ENCODE peak calls at places on chromosomes 1 and 21, in five cellular contexts. V is SK-N-SH, O is HEK293T, I is HepG2, U is GM12878. R is an unnamed sample.

GRCh38 chr21:42229676-42230075 is 10.7 kb downstream of the ABCG1 start:
- DNase-seq in V (no peak), I (no peak), U (no peak), O (no peak), R (no peak)

GRCh38 chr21:45365608-45366241 is 39.2 kb upstream of the COL18A1 start:
- DNase-seq in O (no peak), V (no peak), U (no peak), I (peak; percentile 92), R (no peak)

GRCh38 chr1:234125283-234125682 is 220.8 kb downstream of the SLC35F3 start:
- DNase-seq in O (peak; percentile 84), I (peak; percentile 59), V (peak; percentile 24), U (no peak), R (peak; percentile 45)

GRCh38 chr1:46315669-46316403 is 12.3 kb downstream of the UQCRH start:
- DNase-seq in U (no peak), V (no peak), I (no peak), O (no peak), R (no peak)

GRCh38 chr1:20115916-20116315 is 3.4 kb downstream of the PLA2G2D start:
- DNase-seq in I (no peak), O (no peak), V (no peak), U (no peak), R (no peak)

GRCh38 chr1:154575147-154575927 is 7.8 kb downstream of the CHRNB2 start:
- DNase-seq in I (no peak), O (no peak), V (no peak), U (no peak), R (no peak)

GRCh38 chr1:153881764-153882163 is 41.0 kb downstream of the GATAD2B start:
- DNase-seq in O (peak; percentile 42), I (no peak), V (peak; percentile 76), U (no peak), R (no peak)

GRCh38 chr1:222663535-222663934 is 45.6 kb downstream of the MIA3 start:
- DNase-seq in U (no peak), V (no peak), I (no peak), O (no peak), R (no peak)

GRCh38 chr1:202010042-202011015 is at the start of gene ELF3:
- DNase-seq in O (no peak), V (no peak), I (peak; percentile 99), U (peak; percentile 60), R (no peak)

DNA sequence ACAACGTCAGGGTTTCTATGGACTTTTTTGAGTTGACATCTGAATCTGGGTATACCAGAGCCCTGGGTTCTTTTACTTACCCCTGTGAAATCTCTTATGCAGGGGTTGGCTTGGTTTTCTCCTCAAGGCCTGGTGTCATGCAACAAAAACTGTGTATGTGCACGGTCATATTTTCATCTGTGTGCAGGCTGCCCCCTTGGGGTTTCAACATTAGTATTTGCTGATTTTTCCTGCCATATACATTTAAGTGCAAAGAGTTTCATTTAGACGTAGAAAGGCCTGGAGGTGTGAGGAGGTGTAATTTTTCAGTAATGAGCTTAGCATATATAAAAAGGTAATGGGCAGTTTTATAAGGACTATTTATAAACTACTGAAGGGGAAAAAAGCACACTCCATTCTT is 21.9 kb upstream of the ZBTB18 start:
- DNase-seq in O (no peak), U (no peak), I (no peak), V (no peak), R (no peak)
- TF ChIP-seq FOXM1 in O (no peak), U (no peak), I (no peak), V (no peak), R (no peak)

DNA sequence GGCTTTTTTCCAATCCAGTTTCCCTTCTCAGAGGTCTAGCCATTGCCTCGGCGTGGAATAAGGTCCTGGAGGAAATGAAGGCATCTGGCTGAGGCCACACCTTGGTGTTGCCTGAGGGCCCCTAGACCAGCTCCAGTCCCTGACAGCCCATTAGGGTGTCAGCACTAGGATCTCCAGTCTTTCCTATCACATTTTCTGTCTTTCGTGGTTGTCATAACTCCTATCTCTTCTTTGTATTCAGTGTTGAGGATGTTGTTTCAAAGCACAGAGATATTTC is 844.4 kb downstream of the KCNT2 start:
- DNase-seq in I (no peak), O (no peak), V (no peak), U (no peak), R (no peak)
- TF ChIP-seq FOXM1 in I (no peak), O (no peak), V (no peak), U (no peak), R (no peak)

GRCh38 chr1:156860639-156861423 is at the start of gene NTRK1:
- DNase-seq in O (peak; percentile 77), I (no peak), V (peak; percentile 95), U (no peak), R (peak; percentile 90)

GRCh38 chr1:156858555-156858956 is 361 bp downstream of the INSRR start:
- DNase-seq in V (peak; percentile 80), I (no peak), U (no peak), O (no peak), R (peak; percentile 66)

GRCh38 chr1:156859523-156860112 is 701 bp upstream of the INSRR start:
- DNase-seq in U (no peak), V (peak; percentile 61), I (no peak), O (no peak), R (no peak)

GRCh38 chr1:156858959-156859522 is at the start of gene INSRR:
- DNase-seq in O (no peak), V (peak; percentile 73), I (no peak), U (no peak), R (peak; percentile 76)

DNA sequence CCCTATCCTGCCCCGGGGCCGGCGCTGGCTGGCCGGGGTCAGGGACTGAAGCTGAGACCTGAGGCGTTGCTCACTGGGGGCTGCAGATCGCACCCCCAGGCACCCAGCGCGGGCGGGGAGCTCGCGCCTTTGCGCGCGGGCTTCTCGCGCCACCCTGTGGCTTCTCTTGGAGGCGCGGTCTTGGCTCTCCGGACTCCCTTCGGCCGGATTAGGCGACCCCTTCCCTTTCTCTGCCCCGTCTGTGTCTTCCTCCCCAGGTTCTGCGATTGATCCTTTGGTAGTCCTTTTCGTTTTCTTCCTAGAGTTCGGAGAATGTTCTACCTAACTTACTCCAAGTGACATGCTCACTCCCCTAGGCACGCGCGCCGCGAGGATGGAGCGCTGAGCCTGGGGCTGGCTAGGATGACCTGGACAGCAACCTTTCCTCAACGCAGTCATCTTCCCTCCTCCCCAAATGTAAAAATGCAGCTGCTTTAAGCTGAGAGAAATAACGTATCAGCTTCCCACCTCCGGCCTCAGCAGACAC is 489 bp upstream of the NTRK1 start:
- DNase-seq in U (no peak), V (peak; percentile 87), I (no peak), O (peak; percentile 86), R (peak; percentile 80)
- TF ChIP-seq FOXM1 in U (no peak), V (no peak), I (no peak), O (peak; percentile 36), R (no peak)

DNA sequence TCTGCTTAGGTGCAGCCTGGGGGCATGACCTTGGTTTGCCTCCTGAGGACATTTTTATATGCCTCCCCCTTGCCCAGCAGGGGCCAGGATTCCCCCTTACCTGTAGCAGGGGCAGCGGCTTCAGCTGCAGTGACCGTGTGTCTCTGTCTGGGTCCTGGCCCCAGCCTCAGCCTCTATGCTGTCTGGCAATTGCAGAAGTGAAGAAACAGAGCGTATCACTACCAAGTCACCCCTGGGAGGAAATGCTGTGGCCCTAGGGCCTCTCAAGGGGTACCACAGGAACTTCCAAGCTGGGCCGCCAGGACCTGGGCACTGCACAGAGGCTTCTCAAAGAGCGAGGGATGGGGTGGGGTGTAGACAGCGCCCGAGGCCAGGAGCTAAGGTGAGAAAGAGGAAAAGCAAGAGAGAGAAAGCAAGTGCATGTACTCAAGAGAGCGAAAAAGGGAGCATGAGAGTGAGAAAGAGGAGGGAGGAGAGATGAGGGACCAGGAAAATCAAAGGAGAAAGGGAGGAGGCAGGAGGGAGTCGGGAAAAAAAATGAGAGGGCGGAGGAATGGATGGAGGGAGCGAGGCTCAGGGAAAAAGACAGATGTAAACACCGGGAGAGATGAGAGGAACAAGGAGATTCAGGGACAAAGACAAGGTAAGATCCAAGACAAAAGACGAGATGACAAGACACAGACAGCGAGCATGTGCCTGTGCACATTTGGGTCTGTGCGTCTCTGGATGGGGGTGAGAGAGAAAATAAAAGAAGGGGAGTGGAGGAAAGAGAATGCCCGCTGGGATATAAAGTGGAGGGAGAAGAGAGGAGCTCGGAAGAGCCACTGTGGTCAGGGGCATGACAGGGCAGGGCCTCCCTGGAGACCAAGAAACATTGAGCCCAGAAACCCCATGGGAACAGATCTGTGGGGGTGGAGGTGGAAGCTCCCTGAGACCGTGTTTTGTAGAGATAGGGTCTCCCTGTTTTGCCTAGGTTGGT is at the start of gene PTAFR:
- DNase-seq in O (peak; percentile 9), U (no peak), V (no peak), I (no peak), R (no peak)
- TF ChIP-seq FOXM1 in O (no peak), U (peak; percentile 17), V (no peak), I (no peak), R (no peak)

DNA sequence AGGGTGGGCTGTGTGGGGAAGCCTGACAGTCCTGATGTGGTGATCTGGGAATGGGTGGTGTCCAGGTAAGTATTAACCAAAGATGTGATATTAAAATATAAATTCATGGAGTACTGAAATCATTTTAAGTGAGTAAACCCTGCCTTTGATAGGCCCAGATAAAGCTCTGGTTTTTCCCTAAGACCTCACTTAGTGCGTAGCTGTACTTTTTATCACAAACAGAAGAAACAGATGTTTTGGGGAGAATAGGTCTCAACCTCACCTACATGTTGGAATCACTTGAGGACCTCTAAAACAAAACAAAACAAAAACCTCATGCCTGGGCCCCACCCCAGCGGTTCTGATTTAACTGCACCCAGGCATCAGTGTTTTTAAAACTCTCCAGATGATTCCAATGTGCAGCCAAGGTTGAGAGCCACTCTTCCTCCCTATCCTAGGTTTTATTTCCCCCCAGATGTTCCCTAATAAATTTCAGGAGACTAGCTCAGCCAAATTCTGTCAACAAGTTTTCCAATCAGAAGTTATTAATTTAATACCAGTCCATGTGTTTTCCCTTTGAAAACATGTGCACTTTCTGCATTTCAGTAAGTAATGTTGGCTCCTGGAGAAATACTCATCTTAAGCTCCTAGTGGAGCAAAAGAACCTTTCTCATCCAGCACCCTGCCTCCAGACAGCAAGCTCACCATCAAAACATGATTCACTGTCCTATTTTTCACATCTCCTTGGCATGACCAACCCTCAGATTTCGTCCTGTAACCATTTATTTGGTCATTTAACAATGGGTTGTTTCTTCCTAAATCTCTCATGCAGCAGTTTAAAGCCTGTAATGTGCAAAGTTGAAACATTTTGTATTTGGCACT is 27.4 kb downstream of the LRRC8C start:
- DNase-seq in O (no peak), I (no peak), V (no peak), U (no peak), R (no peak)
- TF ChIP-seq FOXM1 in O (no peak), I (no peak), V (no peak), U (no peak), R (no peak)

GRCh38 chr1:21447311-21447710 is 7.4 kb downstream of the NBPF3 start:
- DNase-seq in V (no peak), O (no peak), U (no peak), I (no peak), R (no peak)
- TF ChIP-seq FOXM1 in V (no peak), O (no peak), U (no peak), I (no peak), R (no peak)

GRCh38 chr1:26530540-26530897 is 958 bp downstream of the RPS6KA1 start:
- DNase-seq in O (no peak), I (no peak), U (no peak), V (no peak), R (no peak)

GRCh38 chr1:26529655-26530539 is at the start of gene RPS6KA1:
- DNase-seq in O (peak; percentile 92), I (peak; percentile 38), V (peak; percentile 99), U (no peak), R (peak; percentile 99)

GRCh38 chr1:26529405-26529654 is 231 bp upstream of the RPS6KA1 start:
- DNase-seq in V (no peak), U (no peak), I (no peak), O (no peak), R (no peak)

GRCh38 chr1:26531651-26532131 is 2.1 kb downstream of the RPS6KA1 start:
- DNase-seq in V (peak; percentile 13), O (no peak), U (no peak), I (no peak), R (no peak)

GRCh38 chr1:26530898-26531598 is 1.5 kb downstream of the RPS6KA1 start:
- DNase-seq in I (peak; percentile 87), V (peak; percentile 51), O (peak; percentile 62), U (no peak), R (peak; percentile 75)
- TF ChIP-seq FOXM1 in I (no peak), V (no peak), O (no peak), U (no peak), R (no peak)

R was measured in K562.